ENCODE peak calls at places on chromosomes 16 and 17, in eight cellular contexts. One of them, this sample, is unnamed.

GRCh38 chr17:40602445-40603443 is 37.5 kb upstream of the CCR7 start:
- DNase-seq in psoas muscle: no peak
- DNase-seq in EL: no peak
- DNase-seq in HL-60: no peak
- DNase-seq in B cell: no peak
- DNase-seq in NT2/D1: no peak
- DNase-seq in NCI-H510A: no peak
- DNase-seq in fibroblast of the aortic adventitia: no peak
- DNase-seq in this sample: no peak

GRCh38 chr16:52773026-52773425 is 226.1 kb upstream of the TOX3 start:
- DNase-seq in fibroblast of the aortic adventitia: no peak
- DNase-seq in NT2/D1: no peak
- DNase-seq in NCI-H510A: peak
- DNase-seq in HL-60: no peak
- DNase-seq in psoas muscle: no peak
- DNase-seq in EL: no peak
- DNase-seq in B cell: no peak
- DNase-seq in this sample: no peak

GRCh38 chr17:28008526-28008925 is 34.0 kb upstream of the NLK start:
- DNase-seq in NCI-H510A: no peak
- DNase-seq in NT2/D1: peak
- DNase-seq in B cell: no peak
- DNase-seq in EL: peak
- DNase-seq in psoas muscle: no peak
- DNase-seq in fibroblast of the aortic adventitia: peak
- DNase-seq in HL-60: peak
- DNase-seq in this sample: peak

GRCh38 chr17:62819511-62820221 is 11.6 kb upstream of the MARCHF10 start:
- DNase-seq in HL-60: no peak
- DNase-seq in NCI-H510A: peak
- DNase-seq in fibroblast of the aortic adventitia: peak
- DNase-seq in B cell: no peak
- DNase-seq in EL: peak
- DNase-seq in psoas muscle: peak
- DNase-seq in NT2/D1: peak
- DNase-seq in this sample: no peak

GRCh38 chr16:81149614-81150013 is 53.4 kb upstream of the GCSH start:
- DNase-seq in B cell: no peak
- DNase-seq in EL: no peak
- DNase-seq in psoas muscle: no peak
- DNase-seq in NT2/D1: no peak
- DNase-seq in HL-60: no peak
- DNase-seq in NCI-H510A: no peak
- DNase-seq in fibroblast of the aortic adventitia: no peak
- DNase-seq in this sample: no peak

GRCh38 chr16:50627419-50627818 is 53.7 kb downstream of the SNX20 start:
- DNase-seq in psoas muscle: no peak
- DNase-seq in EL: peak
- DNase-seq in NT2/D1: no peak
- DNase-seq in HL-60: peak
- DNase-seq in B cell: peak
- DNase-seq in fibroblast of the aortic adventitia: peak
- DNase-seq in NCI-H510A: no peak
- DNase-seq in this sample: no peak

GRCh38 chr17:5413682-5414081 is 5.8 kb downstream of the NUP88 start:
- DNase-seq in NT2/D1: no peak
- DNase-seq in fibroblast of the aortic adventitia: peak
- DNase-seq in HL-60: no peak
- DNase-seq in NCI-H510A: no peak
- DNase-seq in EL: peak
- DNase-seq in psoas muscle: no peak
- DNase-seq in B cell: no peak
- DNase-seq in this sample: no peak

GRCh38 chr17:60887607-60888028 is 210.0 kb downstream of the BCAS3 start:
- DNase-seq in B cell: no peak
- DNase-seq in NCI-H510A: no peak
- DNase-seq in HL-60: no peak
- DNase-seq in fibroblast of the aortic adventitia: no peak
- DNase-seq in NT2/D1: no peak
- DNase-seq in psoas muscle: no peak
- DNase-seq in EL: no peak
- DNase-seq in this sample: no peak

GRCh38 chr17:50262001-50262794 is 12.1 kb upstream of the TMEM92 start:
- DNase-seq in fibroblast of the aortic adventitia: no peak
- DNase-seq in EL: no peak
- DNase-seq in HL-60: no peak
- DNase-seq in B cell: no peak
- DNase-seq in psoas muscle: no peak
- DNase-seq in NT2/D1: no peak
- DNase-seq in NCI-H510A: no peak
- DNase-seq in this sample: no peak

GRCh38 chr16:53055603-53056527 is 1.1 kb downstream of the CHD9 start:
- DNase-seq in NCI-H510A: no peak
- DNase-seq in fibroblast of the aortic adventitia: peak
- DNase-seq in HL-60: peak
- DNase-seq in EL: peak
- DNase-seq in B cell: no peak
- DNase-seq in NT2/D1: peak
- DNase-seq in psoas muscle: no peak
- DNase-seq in this sample: no peak

GRCh38 chr16:15034266-15035162 is 21.4 kb downstream of the NTAN1 start:
- DNase-seq in B cell: no peak
- DNase-seq in NCI-H510A: no peak
- DNase-seq in psoas muscle: no peak
- DNase-seq in NT2/D1: no peak
- DNase-seq in fibroblast of the aortic adventitia: no peak
- DNase-seq in EL: no peak
- DNase-seq in HL-60: no peak
- DNase-seq in this sample: no peak

GRCh38 chr17:38874505-38875419 is 4.9 kb downstream of the LASP1 start:
- DNase-seq in NT2/D1: no peak
- DNase-seq in NCI-H510A: no peak
- DNase-seq in psoas muscle: no peak
- DNase-seq in B cell: no peak
- DNase-seq in fibroblast of the aortic adventitia: peak
- DNase-seq in HL-60: no peak
- DNase-seq in EL: peak
- DNase-seq in this sample: no peak

GRCh38 chr16:54526916-54527315 is 240.3 kb upstream of the IRX3 start:
- DNase-seq in psoas muscle: no peak
- DNase-seq in EL: peak
- DNase-seq in NT2/D1: no peak
- DNase-seq in HL-60: no peak
- DNase-seq in NCI-H510A: no peak
- DNase-seq in B cell: no peak
- DNase-seq in fibroblast of the aortic adventitia: peak
- DNase-seq in this sample: no peak

GRCh38 chr17:57699751-57700186 is 45.3 kb downstream of the CCDC182 start:
- DNase-seq in HL-60: no peak
- DNase-seq in B cell: no peak
- DNase-seq in fibroblast of the aortic adventitia: no peak
- DNase-seq in psoas muscle: no peak
- DNase-seq in NT2/D1: no peak
- DNase-seq in NCI-H510A: no peak
- DNase-seq in EL: no peak
- DNase-seq in this sample: no peak

GRCh38 chr16:11359370-11359769 is 14.1 kb downstream of the RMI2 start:
- DNase-seq in psoas muscle: no peak
- DNase-seq in NT2/D1: no peak
- DNase-seq in EL: peak
- DNase-seq in fibroblast of the aortic adventitia: peak
- DNase-seq in HL-60: no peak
- DNase-seq in NCI-H510A: no peak
- DNase-seq in B cell: no peak
- DNase-seq in this sample: no peak